ENCODE peak calls at places on chromosomes 2 and 18, in six cellular contexts. M is GM12865, F is GM06990, P is colonic mucosa, N is AG04449, K is GM23338. T is an unnamed sample.

GRCh38 chr2:150850641-150851040 is 363.2 kb upstream of the RND3 start:
- DNase-seq in F (no peak), M (no peak), P (no peak), K (no peak), N (no peak), T (no peak)

GRCh38 chr2:161898633-161899032 is 175.4 kb downstream of the DPP4 start:
- DNase-seq in K (no peak), M (no peak), P (no peak), N (no peak), F (no peak), T (no peak)

GRCh38 chr2:235270951-235271350 is 222.9 kb upstream of the AGAP1 start:
- DNase-seq in M (peak; percentile 44), N (peak; percentile 23), F (peak; percentile 59), K (no peak), P (no peak), T (peak; percentile 20)

GRCh38 chr2:204134421-204134820 is 197.9 kb downstream of the ICOS start:
- DNase-seq in P (no peak), K (no peak), F (no peak), M (no peak), N (no peak), T (no peak)

GRCh38 chr18:55783921-55784320 is 195.9 kb upstream of the TCF4 start:
- DNase-seq in N (no peak), K (no peak), M (no peak), P (no peak), F (no peak), T (no peak)

GRCh38 chr2:25505630-25506029 is 163.9 kb upstream of the DNMT3A start:
- DNase-seq in K (no peak), F (no peak), M (no peak), N (no peak), P (no peak), T (no peak)

GRCh38 chr18:22424564-22424963 is 6.8 kb upstream of the CTAGE1 start:
- DNase-seq in F (no peak), M (no peak), K (no peak), P (no peak), N (no peak), T (no peak)

GRCh38 chr2:180657054-180657453 is 323.4 kb upstream of the UBE2E3 start:
- DNase-seq in K (no peak), P (no peak), M (no peak), F (no peak), N (no peak), T (no peak)

GRCh38 chr2:235494716-235495372 is 1.0 kb downstream of the AGAP1 start:
- DNase-seq in P (no peak), M (no peak), F (peak; percentile 37), N (no peak), K (peak; percentile 54), T (no peak)

GRCh38 chr2:124639524-124639923 is 614.4 kb downstream of the CNTNAP5 start:
- DNase-seq in K (no peak), N (no peak), F (no peak), P (no peak), M (no peak), T (no peak)

GRCh38 chr18:22311301-22311700 is 106.4 kb downstream of the CTAGE1 start:
- DNase-seq in M (no peak), F (no peak), K (no peak), P (no peak), N (no peak), T (no peak)

GRCh38 chr2:223760838-223761502 is 76.4 kb downstream of the AP1S3 start:
- DNase-seq in F (peak; percentile 11), K (peak; percentile 64), P (peak; percentile 22), M (peak; percentile 72), N (peak; percentile 61), T (peak; percentile 41)

GRCh38 chr2:200655918-200656580 is 70.2 kb downstream of the AOX1 start:
- DNase-seq in F (no peak), M (no peak), P (no peak), N (peak; percentile 36), K (no peak), T (no peak)

GRCh38 chr2:63849381-63850203 is 7.9 kb downstream of the UGP2 start:
- DNase-seq in N (no peak), M (no peak), F (no peak), K (peak; percentile 92), P (no peak), T (peak; percentile 51)

GRCh38 chr2:2101924-2102323 is 229.2 kb downstream of the MYT1L start:
- DNase-seq in P (no peak), K (peak; percentile 64), M (no peak), F (no peak), N (no peak), T (no peak)

GRCh38 chr2:106159867-106160785 is 34.0 kb downstream of the UXS1 start:
- DNase-seq in K (peak; percentile 34), P (no peak), M (no peak), F (no peak), N (no peak), T (no peak)

GRCh38 chr2:88265352-88265960 is 95.3 kb downstream of the THNSL2 start:
- DNase-seq in N (no peak), F (no peak), K (no peak), P (no peak), M (peak; percentile 64), T (no peak)

GRCh38 chr2:48551548-48551947 is 21.6 kb downstream of the STON1 start:
- DNase-seq in F (no peak), N (no peak), K (no peak), M (no peak), P (no peak), T (no peak)

GRCh38 chr2:206481056-206481455 is 37.7 kb downstream of the ADAM23 start:
- DNase-seq in P (no peak), N (no peak), M (no peak), K (no peak), F (no peak), T (no peak)

GRCh38 chr18:45270289-45270771 is 344.9 kb upstream of the SLC14A2 start:
- DNase-seq in M (no peak), K (no peak), N (no peak), P (no peak), F (no peak), T (no peak)

GRCh38 chr2:74887445-74887951 is 53.6 kb downstream of the HK2 start:
- DNase-seq in F (no peak), K (no peak), N (peak; percentile 67), P (no peak), M (no peak), T (peak; percentile 68)

GRCh38 chr2:51297488-51297887 is 265.6 kb upstream of the NRXN1 start:
- DNase-seq in N (no peak), M (peak; percentile 0), F (no peak), K (no peak), P (no peak), T (no peak)

GRCh38 chr2:235005603-235006259 is 53.9 kb downstream of the SH3BP4 start:
- DNase-seq in N (no peak), K (peak; percentile 83), P (peak; percentile 68), M (no peak), F (no peak), T (no peak)

GRCh38 chr2:40511661-40512213 is 59.8 kb upstream of the SLC8A1 start:
- DNase-seq in K (peak; percentile 8), P (no peak), N (peak; percentile 77), M (no peak), F (no peak), T (peak; percentile 84)

GRCh38 chr2:136183095-136183494 is 65.1 kb upstream of the CXCR4 start:
- DNase-seq in N (no peak), P (no peak), F (no peak), K (no peak), M (no peak), T (no peak)

GRCh38 chr18:78589916-78590437 is 389.6 kb upstream of the SALL3 start:
- DNase-seq in M (no peak), N (no peak), P (no peak), K (no peak), F (no peak), T (no peak)

GRCh38 chr2:42167458-42167857 is 1.7 kb upstream of the EML4 start:
- DNase-seq in N (no peak), F (no peak), M (no peak), P (no peak), K (no peak), T (no peak)

GRCh38 chr2:236607471-236608307 is 38.1 kb downstream of the ACKR3 start:
- DNase-seq in M (peak; percentile 13), K (peak; percentile 42), F (no peak), P (no peak), N (no peak), T (peak; percentile 51)
- TF ChIP-seq CTCF in M (no peak), K (peak; percentile 19), F (peak; percentile 9), P (no peak), N (no peak), T (peak; percentile 17)

DNA sequence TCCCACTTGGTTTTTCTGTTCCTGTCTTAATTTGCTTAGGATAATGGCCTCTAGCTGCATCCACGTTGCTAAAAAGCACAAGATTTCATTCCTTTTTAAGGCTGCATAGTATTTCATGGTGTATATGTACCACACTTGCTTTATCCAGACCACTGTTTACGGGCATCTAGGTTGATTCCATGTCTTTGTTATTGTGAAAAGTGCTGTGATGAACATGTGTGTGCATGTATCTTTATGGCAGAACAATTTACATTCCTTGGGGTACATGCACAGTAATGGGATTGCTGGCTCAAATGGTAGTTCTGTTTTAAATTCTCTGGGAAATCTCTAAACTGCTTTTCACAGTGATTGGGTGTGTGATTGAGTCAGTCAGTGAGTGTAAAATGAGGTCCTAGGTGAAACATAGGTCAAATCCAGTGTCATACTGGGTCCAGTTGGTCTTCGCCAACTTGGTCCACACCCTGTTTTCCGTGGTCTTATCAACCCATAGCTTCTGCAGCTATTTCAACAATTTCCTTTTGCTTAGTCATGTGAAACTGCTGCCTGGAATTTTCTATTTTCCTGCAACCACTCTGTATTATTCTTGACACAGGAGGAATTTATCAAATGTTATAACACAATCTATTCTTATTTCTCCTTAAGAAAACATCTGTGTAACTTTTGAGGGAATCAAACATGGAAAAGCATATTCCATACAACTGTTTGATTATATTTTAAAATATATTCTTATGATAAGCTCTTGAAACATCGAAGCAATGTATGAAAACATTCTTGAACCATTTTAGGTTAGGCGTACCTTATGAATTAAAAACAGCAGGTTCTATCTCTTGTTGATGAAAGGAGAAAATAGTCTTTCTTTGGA is 82.9 kb downstream of the ADCYAP1 start:
- DNase-seq in F (no peak), P (no peak), N (no peak), M (no peak), K (no peak), T (peak; percentile 52)
- H3K4me3 ChIP-seq in F (no peak overlapping the region), P (no peak overlapping the region), N (no peak overlapping the region), M (no peak overlapping the region), K (no peak overlapping the region), T (no peak overlapping the region)

GRCh38 chr2:168246483-168247340 is 683 bp downstream of the STK39 start:
- DNase-seq in P (peak; percentile 80), K (peak; percentile 78), M (peak; percentile 72), N (no peak), F (peak; percentile 37), T (no peak)
- TF ChIP-seq CTCF in P (peak; percentile 29), K (peak; percentile 21), M (no peak), N (peak; percentile 52), F (peak; percentile 21), T (peak; percentile 33)

DNA sequence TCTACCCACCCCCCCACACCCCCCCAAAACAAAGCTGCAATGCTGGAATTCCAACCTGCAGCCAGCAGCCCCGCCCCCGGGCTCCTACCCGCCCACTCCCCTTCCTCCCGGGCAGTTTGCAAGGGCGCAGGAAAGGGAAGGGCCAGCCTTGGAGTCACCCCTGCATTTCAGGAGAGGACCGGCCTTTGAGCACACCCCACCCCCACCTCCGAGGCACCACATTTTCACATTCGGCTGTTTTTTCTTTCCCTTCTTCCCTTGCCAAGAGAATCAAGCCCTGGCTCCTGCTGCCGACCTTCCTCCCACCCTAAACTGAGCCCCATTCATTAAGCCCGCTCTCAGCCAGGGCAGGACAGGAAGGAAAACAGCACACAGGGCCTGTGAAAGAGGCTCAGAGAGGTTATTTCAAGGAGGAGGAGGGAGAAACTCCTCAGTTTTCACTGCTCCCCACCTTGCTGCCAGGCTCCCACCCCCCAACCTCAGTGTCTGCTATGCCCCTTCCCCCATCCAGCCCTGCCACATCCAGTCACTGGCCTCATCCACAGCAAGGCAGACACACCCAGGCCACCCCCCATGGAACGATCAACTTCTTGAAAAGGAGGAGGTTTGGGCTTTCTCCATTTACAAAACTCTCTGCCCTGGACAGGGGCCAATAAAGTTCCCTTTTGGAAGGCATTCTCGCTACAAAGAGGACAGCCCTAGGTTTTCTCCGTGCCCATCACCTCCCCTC is 11.2 kb downstream of the SMAD7 start:
- DNase-seq in P (no peak), K (peak; percentile 80), F (no peak), M (no peak), N (no peak), T (no peak)
- H3K4me3 ChIP-seq in P (no peak overlapping the region), K (peak overlapping the region; percentile 49), F (no peak overlapping the region), M (no peak overlapping the region), N (peak overlapping the region; percentile 33), T (peak overlapping the region; percentile 14)

T was measured in BJ.